ENCODE peak calls at places on chromosomes 11 and 22, in eight cellular contexts. One of them, this sample, is unnamed.

GRCh38 chr11:2797181-2797711 is 88.3 kb downstream of the CDKN1C start:
- DNase-seq in RWPE1: no peak
- DNase-seq in fibroblast of lung: no peak
- DNase-seq in dorsolateral prefrontal cortex: peak
- DNase-seq in upper lobe of right lung: peak
- DNase-seq in heart left ventricle: peak
- DNase-seq in OCI-LY7: no peak
- DNase-seq in left ventricle myocardium inferior: peak
- DNase-seq in this sample: peak

GRCh38 chr22:30159561-30160353 is 79.5 kb downstream of the HORMAD2 start:
- DNase-seq in OCI-LY7: no peak
- DNase-seq in heart left ventricle: no peak
- DNase-seq in fibroblast of lung: peak
- DNase-seq in upper lobe of right lung: no peak
- DNase-seq in dorsolateral prefrontal cortex: no peak
- DNase-seq in RWPE1: peak
- DNase-seq in left ventricle myocardium inferior: no peak
- DNase-seq in this sample: no peak

GRCh38 chr22:20436309-20437252 is 1.0 kb downstream of the SCARF2 start:
- DNase-seq in dorsolateral prefrontal cortex: no peak
- DNase-seq in upper lobe of right lung: peak
- DNase-seq in left ventricle myocardium inferior: no peak
- DNase-seq in heart left ventricle: no peak
- DNase-seq in fibroblast of lung: peak
- DNase-seq in OCI-LY7: no peak
- DNase-seq in RWPE1: no peak
- DNase-seq in this sample: no peak

GRCh38 chr11:14237333-14237988 is 121.5 kb downstream of the RRAS2 start:
- DNase-seq in RWPE1: no peak
- DNase-seq in OCI-LY7: peak
- DNase-seq in upper lobe of right lung: no peak
- DNase-seq in dorsolateral prefrontal cortex: no peak
- DNase-seq in heart left ventricle: no peak
- DNase-seq in left ventricle myocardium inferior: no peak
- DNase-seq in fibroblast of lung: no peak
- DNase-seq in this sample: no peak

GRCh38 chr22:22884888-22885840 is 2.5 kb upstream of the IGLL5 start:
- DNase-seq in left ventricle myocardium inferior: no peak
- DNase-seq in dorsolateral prefrontal cortex: no peak
- DNase-seq in heart left ventricle: no peak
- DNase-seq in fibroblast of lung: no peak
- DNase-seq in OCI-LY7: peak
- DNase-seq in upper lobe of right lung: no peak
- DNase-seq in RWPE1: no peak
- DNase-seq in this sample: no peak

GRCh38 chr11:62119569-62119968 is 4.2 kb upstream of the INCENP start:
- DNase-seq in fibroblast of lung: no peak
- DNase-seq in upper lobe of right lung: no peak
- DNase-seq in heart left ventricle: no peak
- DNase-seq in left ventricle myocardium inferior: no peak
- DNase-seq in dorsolateral prefrontal cortex: no peak
- DNase-seq in OCI-LY7: no peak
- DNase-seq in RWPE1: no peak
- DNase-seq in this sample: no peak

GRCh38 chr11:2885017-2885675 is 429 bp downstream of the CDKN1C start:
- DNase-seq in RWPE1: no peak
- DNase-seq in heart left ventricle: peak
- DNase-seq in dorsolateral prefrontal cortex: no peak
- DNase-seq in left ventricle myocardium inferior: peak
- DNase-seq in OCI-LY7: no peak
- DNase-seq in fibroblast of lung: peak
- DNase-seq in upper lobe of right lung: peak
- DNase-seq in this sample: peak

GRCh38 chr11:69253028-69253427 is 40.9 kb upstream of the MYEOV start:
- DNase-seq in OCI-LY7: no peak
- DNase-seq in fibroblast of lung: peak
- DNase-seq in dorsolateral prefrontal cortex: no peak
- DNase-seq in upper lobe of right lung: no peak
- DNase-seq in left ventricle myocardium inferior: no peak
- DNase-seq in RWPE1: peak
- DNase-seq in heart left ventricle: no peak
- DNase-seq in this sample: no peak

GRCh38 chr22:19630614-19631013 is 83.7 kb upstream of the SEPTIN5 start:
- DNase-seq in heart left ventricle: no peak
- DNase-seq in fibroblast of lung: no peak
- DNase-seq in upper lobe of right lung: no peak
- DNase-seq in RWPE1: no peak
- DNase-seq in left ventricle myocardium inferior: no peak
- DNase-seq in OCI-LY7: no peak
- DNase-seq in dorsolateral prefrontal cortex: no peak
- DNase-seq in this sample: no peak

GRCh38 chr11:34866375-34866774 is 49.8 kb downstream of the APIP start:
- DNase-seq in left ventricle myocardium inferior: no peak
- DNase-seq in upper lobe of right lung: no peak
- DNase-seq in OCI-LY7: no peak
- DNase-seq in fibroblast of lung: no peak
- DNase-seq in dorsolateral prefrontal cortex: no peak
- DNase-seq in heart left ventricle: no peak
- DNase-seq in RWPE1: no peak
- DNase-seq in this sample: no peak

GRCh38 chr11:60970369-60970774 is 1.1 kb upstream of the CD6 start:
- DNase-seq in dorsolateral prefrontal cortex: no peak
- DNase-seq in RWPE1: peak
- DNase-seq in OCI-LY7: peak
- DNase-seq in left ventricle myocardium inferior: peak
- DNase-seq in upper lobe of right lung: peak
- DNase-seq in fibroblast of lung: peak
- DNase-seq in heart left ventricle: peak
- DNase-seq in this sample: peak

GRCh38 chr11:16603890-16604783 is 134.3 kb upstream of the C11orf58 start:
- DNase-seq in dorsolateral prefrontal cortex: no peak
- DNase-seq in upper lobe of right lung: peak
- DNase-seq in left ventricle myocardium inferior: peak
- DNase-seq in OCI-LY7: no peak
- DNase-seq in fibroblast of lung: peak
- DNase-seq in RWPE1: no peak
- DNase-seq in heart left ventricle: peak
- DNase-seq in this sample: peak

GRCh38 chr22:42188808-42189447 is 58.3 kb upstream of the CYP2D6 start:
- DNase-seq in upper lobe of right lung: no peak
- DNase-seq in fibroblast of lung: peak
- DNase-seq in left ventricle myocardium inferior: no peak
- DNase-seq in heart left ventricle: no peak
- DNase-seq in RWPE1: peak
- DNase-seq in OCI-LY7: no peak
- DNase-seq in dorsolateral prefrontal cortex: no peak
- DNase-seq in this sample: no peak

GRCh38 chr22:42187646-42188045 is 57.0 kb upstream of the CYP2D6 start:
- DNase-seq in OCI-LY7: no peak
- DNase-seq in upper lobe of right lung: no peak
- DNase-seq in heart left ventricle: no peak
- DNase-seq in left ventricle myocardium inferior: no peak
- DNase-seq in fibroblast of lung: no peak
- DNase-seq in RWPE1: no peak
- DNase-seq in dorsolateral prefrontal cortex: no peak
- DNase-seq in this sample: no peak

GRCh38 chr22:42189761-42190160 is 59.2 kb upstream of the CYP2D6 start:
- DNase-seq in dorsolateral prefrontal cortex: no peak
- DNase-seq in OCI-LY7: no peak
- DNase-seq in heart left ventricle: no peak
- DNase-seq in fibroblast of lung: no peak
- DNase-seq in RWPE1: no peak
- DNase-seq in left ventricle myocardium inferior: no peak
- DNase-seq in upper lobe of right lung: no peak
- DNase-seq in this sample: no peak

GRCh38 chr22:42192547-42192946 is 61.9 kb upstream of the CYP2D6 start:
- DNase-seq in left ventricle myocardium inferior: no peak
- DNase-seq in heart left ventricle: no peak
- DNase-seq in OCI-LY7: no peak
- DNase-seq in dorsolateral prefrontal cortex: no peak
- DNase-seq in fibroblast of lung: no peak
- DNase-seq in upper lobe of right lung: no peak
- DNase-seq in RWPE1: no peak
- DNase-seq in this sample: no peak

GRCh38 chr22:42190274-42190673 is 59.7 kb upstream of the CYP2D6 start:
- DNase-seq in upper lobe of right lung: no peak
- DNase-seq in left ventricle myocardium inferior: no peak
- DNase-seq in fibroblast of lung: peak
- DNase-seq in heart left ventricle: no peak
- DNase-seq in dorsolateral prefrontal cortex: no peak
- DNase-seq in OCI-LY7: no peak
- DNase-seq in RWPE1: no peak
- DNase-seq in this sample: no peak
- TF ChIP-seq CTCF in upper lobe of right lung: no peak
- TF ChIP-seq CTCF in left ventricle myocardium inferior: no peak
- TF ChIP-seq CTCF in fibroblast of lung: no peak
- TF ChIP-seq CTCF in heart left ventricle: no peak
- TF ChIP-seq CTCF in dorsolateral prefrontal cortex: no peak
- TF ChIP-seq CTCF in OCI-LY7: no peak
- TF ChIP-seq CTCF in RWPE1: no peak
- TF ChIP-seq CTCF in this sample: no peak

DNA sequence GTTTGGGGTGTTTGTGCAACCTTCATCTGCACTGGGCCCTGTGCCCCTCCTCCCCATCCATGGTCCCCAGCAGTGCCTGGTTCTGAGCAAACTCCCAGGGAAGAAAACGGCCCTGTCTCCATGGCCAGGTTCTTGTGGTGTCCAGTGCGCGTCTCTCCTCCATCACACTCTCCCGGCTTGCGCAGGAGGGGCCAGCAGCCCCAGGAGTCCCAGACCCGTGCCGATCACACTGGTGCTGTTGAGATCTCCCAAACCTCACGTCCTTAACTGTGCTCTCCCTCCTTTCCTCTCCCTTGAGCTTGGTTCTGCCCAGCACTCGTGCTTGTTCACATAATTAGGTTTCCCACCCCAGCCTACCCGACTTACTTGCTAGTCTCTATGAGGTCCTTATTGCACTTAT is 10.9 kb upstream of the GRK2 start:
- DNase-seq in dorsolateral prefrontal cortex: no peak
- DNase-seq in left ventricle myocardium inferior: no peak
- DNase-seq in RWPE1: no peak
- DNase-seq in upper lobe of right lung: no peak
- DNase-seq in OCI-LY7: no peak
- DNase-seq in fibroblast of lung: no peak
- DNase-seq in heart left ventricle: no peak
- DNase-seq in this sample: no peak
- H3K27ac ChIP-seq in dorsolateral prefrontal cortex: no peak
- H3K27ac ChIP-seq in left ventricle myocardium inferior: no peak
- H3K27ac ChIP-seq in RWPE1: peak
- H3K27ac ChIP-seq in upper lobe of right lung: no peak
- H3K27ac ChIP-seq in OCI-LY7: no peak
- H3K27ac ChIP-seq in fibroblast of lung: no peak
- H3K27ac ChIP-seq in heart left ventricle: no peak
- H3K27ac ChIP-seq in this sample: no peak

GRCh38 chr22:17906978-17907730 is 117.2 kb downstream of the MICAL3 start:
- DNase-seq in dorsolateral prefrontal cortex: no peak
- DNase-seq in left ventricle myocardium inferior: no peak
- DNase-seq in fibroblast of lung: no peak
- DNase-seq in OCI-LY7: peak
- DNase-seq in heart left ventricle: no peak
- DNase-seq in RWPE1: no peak
- DNase-seq in upper lobe of right lung: no peak
- DNase-seq in this sample: no peak
- TF ChIP-seq CTCF in dorsolateral prefrontal cortex: no peak
- TF ChIP-seq CTCF in left ventricle myocardium inferior: no peak
- TF ChIP-seq CTCF in fibroblast of lung: no peak
- TF ChIP-seq CTCF in OCI-LY7: no peak
- TF ChIP-seq CTCF in heart left ventricle: no peak
- TF ChIP-seq CTCF in RWPE1: no peak
- TF ChIP-seq CTCF in upper lobe of right lung: no peak
- TF ChIP-seq CTCF in this sample: no peak

GRCh38 chr11:6647836-6648235 is 7.8 kb downstream of the DCHS1 start:
- DNase-seq in left ventricle myocardium inferior: no peak
- DNase-seq in upper lobe of right lung: no peak
- DNase-seq in heart left ventricle: no peak
- DNase-seq in OCI-LY7: no peak
- DNase-seq in fibroblast of lung: no peak
- DNase-seq in RWPE1: no peak
- DNase-seq in dorsolateral prefrontal cortex: no peak
- DNase-seq in this sample: no peak
- H3K27ac ChIP-seq in left ventricle myocardium inferior: peak
- H3K27ac ChIP-seq in upper lobe of right lung: peak
- H3K27ac ChIP-seq in heart left ventricle: no peak
- H3K27ac ChIP-seq in OCI-LY7: no peak
- H3K27ac ChIP-seq in fibroblast of lung: no peak
- H3K27ac ChIP-seq in RWPE1: no peak
- H3K27ac ChIP-seq in dorsolateral prefrontal cortex: no peak
- H3K27ac ChIP-seq in this sample: peak

DNA sequence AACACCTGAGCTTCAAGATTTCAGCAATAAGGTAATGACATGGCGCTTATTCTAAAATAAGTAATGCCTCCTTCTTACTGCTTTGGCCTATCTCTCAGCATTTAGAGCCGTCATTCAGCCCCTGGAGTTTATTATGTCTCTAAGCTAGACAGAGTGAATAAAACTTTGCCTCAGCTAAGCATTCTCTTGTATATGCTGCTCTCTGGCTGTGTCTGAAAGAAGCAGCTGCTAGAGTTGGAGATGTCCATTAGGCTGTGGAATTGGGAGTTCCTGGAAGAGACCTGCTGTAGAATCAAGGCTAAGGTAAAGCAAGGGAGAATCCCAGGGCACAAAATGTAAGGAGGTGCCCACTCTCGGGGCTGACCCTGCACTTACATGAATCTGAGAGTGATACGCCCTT is 35.5 kb upstream of the TTC12 start:
- DNase-seq in fibroblast of lung: no peak
- DNase-seq in OCI-LY7: no peak
- DNase-seq in RWPE1: no peak
- DNase-seq in upper lobe of right lung: no peak
- DNase-seq in heart left ventricle: no peak
- DNase-seq in dorsolateral prefrontal cortex: no peak
- DNase-seq in left ventricle myocardium inferior: no peak
- DNase-seq in this sample: no peak
- TF ChIP-seq CTCF in fibroblast of lung: peak
- TF ChIP-seq CTCF in OCI-LY7: no peak
- TF ChIP-seq CTCF in RWPE1: no peak
- TF ChIP-seq CTCF in upper lobe of right lung: no peak
- TF ChIP-seq CTCF in heart left ventricle: peak
- TF ChIP-seq CTCF in dorsolateral prefrontal cortex: peak
- TF ChIP-seq CTCF in left ventricle myocardium inferior: peak
- TF ChIP-seq CTCF in this sample: no peak